ENCODE peak calls at places on chromosomes 2 and 18, in four cellular contexts. Y, N, F and V are unnamed samples.

GRCh38 chr2:551621-552020 is 125.6 kb downstream of the TMEM18 start:
- DNase-seq in N (no peak), F (no peak), Y (no peak), V (no peak)

GRCh38 chr2:61356261-61356957 is 114.5 kb downstream of the USP34 start:
- DNase-seq in N (no peak), Y (no peak), F (peak; percentile 9), V (no peak)

GRCh38 chr2:166494140-166494544 is at the start of gene SCN7A:
- DNase-seq in Y (no peak), F (no peak), N (peak; percentile 10), V (no peak)

GRCh38 chr2:161975813-161976160 is 98.2 kb downstream of the DPP4 start:
- DNase-seq in Y (no peak), F (no peak), N (no peak), V (no peak)

GRCh38 chr2:222424729-222425671 is 657 bp downstream of the SGPP2 start:
- DNase-seq in N (no peak), F (no peak), Y (peak; percentile 30), V (no peak)

GRCh38 chr2:230181245-230181644 is 38.5 kb downstream of the SP110 start:
- DNase-seq in Y (no peak), N (no peak), F (no peak), V (no peak)

GRCh38 chr2:194721227-194721626 is 935.8 kb upstream of the SLC39A10 start:
- DNase-seq in Y (no peak), N (no peak), F (no peak), V (no peak)

GRCh38 chr2:196459539-196459938 is 180.0 kb upstream of the CCDC150 start:
- DNase-seq in Y (no peak), F (no peak), N (no peak), V (no peak)

GRCh38 chr2:189217546-189217945 is 38.0 kb upstream of the COL5A2 start:
- DNase-seq in F (peak; percentile 44), Y (no peak), N (no peak), V (no peak)

GRCh38 chr2:176187306-176188217 is 906 bp upstream of the HOXD1 start:
- DNase-seq in Y (no peak), N (no peak), F (peak; percentile 50), V (no peak)

GRCh38 chr18:6992761-6993160 is 124.8 kb downstream of the LAMA1 start:
- DNase-seq in F (no peak), N (no peak), Y (no peak), V (no peak)

GRCh38 chr2:63914311-63914710 is 72.6 kb downstream of the UGP2 start:
- DNase-seq in N (no peak), F (no peak), Y (no peak), V (no peak)